ENCODE peak calls at places on chromosomes 6 and 20, in five cellular contexts. One of them, this sample, is unnamed.

GRCh38 chr20:57657537-57658446 is 37.6 kb upstream of the ZBP1 start:
- DNase-seq in T follicular helper cell: peak
- DNase-seq in AG08395: no peak
- DNase-seq in gastrocnemius medialis: peak
- DNase-seq in NCI-H2081: peak
- DNase-seq in this sample: no peak

GRCh38 chr6:9646346-9647042 is 768.4 kb downstream of the TFAP2A start:
- DNase-seq in AG08395: peak
- DNase-seq in gastrocnemius medialis: no peak
- DNase-seq in NCI-H2081: no peak
- DNase-seq in T follicular helper cell: no peak
- DNase-seq in this sample: peak

GRCh38 chr20:17925300-17925939 is 43.2 kb downstream of the SNX5 start:
- DNase-seq in AG08395: no peak
- DNase-seq in T follicular helper cell: no peak
- DNase-seq in NCI-H2081: no peak
- DNase-seq in gastrocnemius medialis: no peak
- DNase-seq in this sample: no peak

GRCh38 chr6:36204068-36204753 is 7.7 kb downstream of the BRPF3 start:
- DNase-seq in gastrocnemius medialis: no peak
- DNase-seq in NCI-H2081: no peak
- DNase-seq in AG08395: no peak
- DNase-seq in T follicular helper cell: peak
- DNase-seq in this sample: no peak

GRCh38 chr20:1524004-1524403 is 32.8 kb upstream of the SIRPB2 start:
- DNase-seq in AG08395: no peak
- DNase-seq in NCI-H2081: peak
- DNase-seq in gastrocnemius medialis: no peak
- DNase-seq in T follicular helper cell: no peak
- DNase-seq in this sample: no peak

GRCh38 chr20:53904261-53904660 is 166.1 kb downstream of the BCAS1 start:
- DNase-seq in T follicular helper cell: no peak
- DNase-seq in gastrocnemius medialis: no peak
- DNase-seq in AG08395: no peak
- DNase-seq in NCI-H2081: no peak
- DNase-seq in this sample: no peak

GRCh38 chr6:12150812-12151432 is 138.8 kb downstream of the HIVEP1 start:
- DNase-seq in AG08395: no peak
- DNase-seq in gastrocnemius medialis: no peak
- DNase-seq in NCI-H2081: peak
- DNase-seq in T follicular helper cell: peak
- DNase-seq in this sample: no peak

GRCh38 chr6:111894951-111895350 is 21.7 kb upstream of the FYN start:
- DNase-seq in NCI-H2081: no peak
- DNase-seq in gastrocnemius medialis: no peak
- DNase-seq in T follicular helper cell: no peak
- DNase-seq in AG08395: no peak
- DNase-seq in this sample: no peak

GRCh38 chr20:19819149-19819548 is 61.1 kb downstream of the RIN2 start:
- DNase-seq in gastrocnemius medialis: no peak
- DNase-seq in T follicular helper cell: no peak
- DNase-seq in AG08395: no peak
- DNase-seq in NCI-H2081: no peak
- DNase-seq in this sample: no peak

GRCh38 chr6:32885698-32886286 is 31.8 kb downstream of the PSMB9 start:
- DNase-seq in NCI-H2081: peak
- DNase-seq in gastrocnemius medialis: no peak
- DNase-seq in AG08395: peak
- DNase-seq in T follicular helper cell: no peak
- DNase-seq in this sample: peak

GRCh38 chr6:118680452-118681095 is 29.2 kb upstream of the CEP85L start:
- DNase-seq in T follicular helper cell: no peak
- DNase-seq in NCI-H2081: no peak
- DNase-seq in gastrocnemius medialis: no peak
- DNase-seq in AG08395: no peak
- DNase-seq in this sample: no peak

GRCh38 chr20:1702288-1702687 is 44.7 kb upstream of the SIRPG start:
- DNase-seq in AG08395: no peak
- DNase-seq in gastrocnemius medialis: no peak
- DNase-seq in NCI-H2081: no peak
- DNase-seq in T follicular helper cell: no peak
- DNase-seq in this sample: no peak

This sample was measured in BJ.